ENCODE peak calls at places on chromosomes 2 and 18, in four cellular contexts. P is cardiac fibroblast, W is psoas muscle, R is fibroblast of pulmonary artery. O is an unnamed sample.

GRCh38 chr2:224442092-224442999 is 40.4 kb upstream of the FAM124B start:
- DNase-seq in R (peak), W (peak), P (peak), O (peak)

GRCh38 chr2:236752111-236752510 is 182.5 kb downstream of the ACKR3 start:
- DNase-seq in R (no peak), P (no peak), W (no peak), O (no peak)

GRCh38 chr18:11268691-11269686 is 119.6 kb upstream of the PIEZO2 start:
- DNase-seq in P (peak), R (peak), W (no peak), O (peak)

GRCh38 chr2:71468279-71469015 is 15.1 kb downstream of the DYSF start:
- DNase-seq in R (no peak), P (no peak), W (no peak), O (no peak)

GRCh38 chr2:1910562-1911256 is 166.4 kb upstream of the PXDN start:
- DNase-seq in R (peak), W (no peak), P (peak), O (no peak)

GRCh38 chr2:132038179-132038882 is 123.4 kb downstream of the ANKRD30BL start:
- DNase-seq in P (no peak), W (peak), R (no peak), O (no peak)

GRCh38 chr2:236612737-236613136 is 43.1 kb downstream of the ACKR3 start:
- DNase-seq in W (no peak), R (no peak), P (no peak), O (no peak)

GRCh38 chr2:844725-845124 is 105.9 kb upstream of the SNTG2 start:
- DNase-seq in P (no peak), W (no peak), R (no peak), O (no peak)

GRCh38 chr2:8086796-8087479 is 594.9 kb upstream of the ID2 start:
- DNase-seq in R (peak), W (no peak), P (peak), O (peak)

GRCh38 chr2:239532859-239533258 is 132.0 kb upstream of the HDAC4 start:
- DNase-seq in R (no peak), P (no peak), W (no peak), O (no peak)

GRCh38 chr2:34161546-34161945 is 562.4 kb upstream of the FAM98A start:
- DNase-seq in P (no peak), R (no peak), W (no peak), O (no peak)

GRCh38 chr18:72727038-72727690 is 140.6 kb downstream of the NETO1 start:
- DNase-seq in R (no peak), P (no peak), W (no peak), O (no peak)

GRCh38 chr2:158009425-158009824 is 92.3 kb upstream of the UPP2 start:
- DNase-seq in W (no peak), R (peak), P (peak), O (no peak)

GRCh38 chr2:170973492-170974303 is 44.6 kb downstream of the GORASP2 start:
- DNase-seq in W (peak), R (peak), P (peak), O (peak)

GRCh38 chr2:170975127-170975942 is 46.3 kb downstream of the GORASP2 start:
- DNase-seq in P (no peak), R (no peak), W (no peak), O (no peak)

GRCh38 chr2:170973225-170973491 is 44.1 kb downstream of the GORASP2 start:
- DNase-seq in W (no peak), P (no peak), R (no peak), O (no peak)

GRCh38 chr2:170975943-170976270 is 46.9 kb downstream of the GORASP2 start:
- DNase-seq in P (no peak), W (no peak), R (no peak), O (no peak)

DNA sequence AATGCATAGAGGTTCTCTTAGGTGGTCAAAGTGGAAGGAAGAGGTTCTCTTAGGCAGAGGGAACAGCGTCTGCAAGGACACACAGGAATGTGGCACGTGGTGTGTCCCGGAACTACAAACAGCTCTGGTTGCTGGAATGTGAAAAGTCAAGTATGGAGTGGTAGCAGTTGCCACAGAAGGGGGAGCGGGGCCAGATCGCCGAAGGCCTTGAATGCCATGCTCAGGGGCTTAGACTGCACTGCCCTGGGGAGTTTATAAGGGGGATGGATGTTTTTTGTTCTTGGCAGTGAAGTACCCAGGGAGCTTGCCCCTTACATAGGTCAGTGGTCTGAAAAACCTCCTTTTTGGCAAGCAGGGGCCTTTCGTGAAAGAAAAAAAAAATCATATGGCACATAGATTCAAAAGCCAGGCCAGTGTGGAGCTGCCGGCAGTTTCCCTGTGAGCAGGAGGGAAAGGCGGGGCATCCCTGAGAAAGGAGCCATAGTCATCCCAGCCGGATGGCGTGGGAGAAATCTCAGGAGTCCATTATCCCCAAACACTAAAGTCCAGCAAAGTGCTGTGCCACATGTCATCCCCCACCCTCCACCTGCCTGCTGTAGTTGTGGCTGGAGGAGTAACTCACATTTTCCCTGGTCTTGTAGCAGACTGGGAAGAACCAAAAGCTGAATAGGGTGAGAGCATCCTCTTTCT is 45.4 kb downstream of the GORASP2 start:
- DNase-seq in P (peak), R (peak), W (no peak), O (peak)
- H3K4me3 ChIP-seq in P (peak), R (no peak), W (peak), O (peak)

DNA sequence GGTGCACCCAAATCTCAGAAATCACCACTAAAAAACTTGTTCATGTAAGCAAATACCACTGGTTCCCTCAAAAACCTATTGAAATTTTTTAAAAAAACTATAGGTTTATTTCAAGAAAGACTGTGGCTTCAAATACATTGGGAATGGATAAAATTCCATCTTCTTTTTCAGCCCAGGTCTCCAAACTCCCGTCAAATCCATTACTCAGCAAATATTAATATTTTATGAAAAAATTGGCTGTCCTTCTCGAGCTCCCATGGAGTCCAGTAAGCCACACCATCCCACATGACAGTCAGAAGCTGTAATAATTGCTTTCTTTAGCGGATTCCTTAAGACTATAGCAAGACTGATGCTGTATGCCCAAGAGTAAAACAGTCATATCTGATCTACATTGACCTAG is 204.4 kb upstream of the DOK6 start:
- DNase-seq in W (no peak), R (no peak), P (no peak), O (no peak)
- H3K4me3 ChIP-seq in W (no peak), R (no peak), P (no peak), O (no peak)

GRCh38 chr2:179233037-179233436 is 31.6 kb downstream of the SESTD1 start:
- DNase-seq in R (no peak), P (no peak), W (no peak), O (no peak)

GRCh38 chr2:179235463-179236108 is 29.0 kb downstream of the SESTD1 start:
- DNase-seq in P (no peak), R (no peak), W (no peak), O (peak)

GRCh38 chr2:179233626-179234430 is 30.8 kb downstream of the SESTD1 start:
- DNase-seq in W (no peak), P (no peak), R (no peak), O (no peak)

GRCh38 chr2:179237209-179237946 is 27.3 kb downstream of the SESTD1 start:
- DNase-seq in W (no peak), P (no peak), R (no peak), O (no peak)

DNA sequence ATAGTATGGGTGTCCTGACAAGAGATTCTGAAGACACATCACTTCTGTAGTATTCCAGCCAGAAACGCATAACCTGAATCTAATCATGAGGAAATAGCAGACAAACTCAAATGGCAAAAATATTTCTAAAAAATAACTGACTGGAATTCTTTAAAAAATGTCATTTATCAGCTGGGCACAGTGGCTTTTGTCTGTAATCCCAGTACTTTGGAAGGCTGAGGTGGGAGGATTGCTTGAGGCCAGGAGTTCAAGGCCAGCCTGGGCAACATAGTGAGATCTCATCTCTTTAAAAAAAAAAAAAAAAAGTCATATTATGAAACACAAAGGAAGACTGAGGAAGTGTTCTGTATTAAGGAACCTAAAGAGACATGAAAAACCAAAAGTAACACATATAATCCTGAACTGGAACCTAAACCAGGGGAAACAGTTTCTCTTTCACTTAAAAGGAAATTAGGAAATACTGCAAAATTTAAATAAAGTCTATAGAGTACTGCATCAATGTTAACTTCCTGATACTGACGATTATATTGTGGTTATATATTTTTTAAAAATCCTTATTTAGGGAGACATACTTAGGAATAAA is 29.9 kb downstream of the SESTD1 start:
- DNase-seq in R (no peak), W (no peak), P (no peak), O (no peak)
- H3K4me3 ChIP-seq in R (no peak), W (no peak), P (no peak), O (no peak)

GRCh38 chr2:45851576-45852304 is 200.3 kb downstream of the PRKCE start:
- DNase-seq in R (peak), P (peak), W (no peak), O (peak)

GRCh38 chr2:45850558-45850957 is 199.1 kb downstream of the PRKCE start:
- DNase-seq in W (no peak), R (no peak), P (no peak), O (no peak)

GRCh38 chr2:45851111-45851510 is 199.6 kb downstream of the PRKCE start:
- DNase-seq in R (no peak), P (no peak), W (no peak), O (no peak)

GRCh38 chr2:45855374-45855773 is 203.9 kb downstream of the PRKCE start:
- DNase-seq in R (peak), P (peak), W (no peak), O (peak)

GRCh38 chr2:45852450-45853150 is 201.1 kb downstream of the PRKCE start:
- DNase-seq in P (no peak), W (no peak), R (no peak), O (no peak)
- H3K4me3 ChIP-seq in P (no peak), W (no peak), R (no peak), O (no peak)

GRCh38 chr2:110943070-110943634 is 177.6 kb upstream of the BCL2L11 start:
- DNase-seq in P (no peak), W (no peak), R (no peak), O (no peak)

GRCh38 chr2:110948027-110948687 is 172.6 kb upstream of the BCL2L11 start:
- DNase-seq in W (no peak), R (peak), P (peak), O (no peak)

GRCh38 chr2:110946892-110947291 is 173.8 kb upstream of the BCL2L11 start:
- DNase-seq in W (peak), P (no peak), R (no peak), O (no peak)
- H3K4me3 ChIP-seq in W (no peak), P (no peak), R (no peak), O (no peak)

GRCh38 chr2:166388488-166389070 is 12.8 kb upstream of the SCN9A start:
- DNase-seq in W (no peak), R (peak), P (peak), O (no peak)
- H3K4me3 ChIP-seq in W (no peak), R (no peak), P (no peak), O (no peak)